ENCODE peak calls at places on chromosome 1, in seven cellular contexts. One of them, this sample, is unnamed.

GRCh38 chr1:184867866-184868585 is 106.3 kb downstream of the NIBAN1 start:
- DNase-seq in T-helper 9 cell: no peak
- DNase-seq in AG08396: no peak
- DNase-seq in osteoblast: no peak
- DNase-seq in K562: no peak
- DNase-seq in A549: no peak
- DNase-seq in fibroblast of the conjunctiva: no peak
- DNase-seq in this sample: no peak

GRCh38 chr1:3049164-3049563 is 19.8 kb upstream of the PRDM16 start:
- DNase-seq in AG08396: no peak
- DNase-seq in T-helper 9 cell: no peak
- DNase-seq in osteoblast: peak; percentile 17
- DNase-seq in A549: no peak
- DNase-seq in fibroblast of the conjunctiva: no peak
- DNase-seq in K562: no peak
- DNase-seq in this sample: no peak

GRCh38 chr1:153347856-153348255 is 785 bp downstream of the PGLYRP4 start:
- DNase-seq in T-helper 9 cell: no peak
- DNase-seq in K562: no peak
- DNase-seq in osteoblast: no peak
- DNase-seq in AG08396: no peak
- DNase-seq in A549: no peak
- DNase-seq in fibroblast of the conjunctiva: no peak
- DNase-seq in this sample: no peak

GRCh38 chr1:197234581-197234980 is 33.5 kb upstream of the CRB1 start:
- DNase-seq in K562: no peak
- DNase-seq in A549: no peak
- DNase-seq in fibroblast of the conjunctiva: no peak
- DNase-seq in AG08396: no peak
- DNase-seq in osteoblast: no peak
- DNase-seq in T-helper 9 cell: no peak
- DNase-seq in this sample: no peak

GRCh38 chr1:47627471-47628370 is 189.9 kb downstream of the FOXD2 start:
- DNase-seq in AG08396: no peak
- DNase-seq in A549: no peak
- DNase-seq in osteoblast: no peak
- DNase-seq in fibroblast of the conjunctiva: no peak
- DNase-seq in T-helper 9 cell: no peak
- DNase-seq in K562: no peak
- DNase-seq in this sample: no peak

GRCh38 chr1:49226758-49227157 is 450.1 kb upstream of the BEND5 start:
- DNase-seq in T-helper 9 cell: no peak
- DNase-seq in fibroblast of the conjunctiva: no peak
- DNase-seq in A549: no peak
- DNase-seq in osteoblast: no peak
- DNase-seq in K562: no peak
- DNase-seq in AG08396: no peak
- DNase-seq in this sample: no peak

GRCh38 chr1:6157528-6158174 is 22.5 kb downstream of the CHD5 start:
- DNase-seq in A549: peak; percentile 93
- DNase-seq in T-helper 9 cell: no peak
- DNase-seq in K562: peak; percentile 62
- DNase-seq in fibroblast of the conjunctiva: no peak
- DNase-seq in AG08396: no peak
- DNase-seq in osteoblast: no peak
- DNase-seq in this sample: no peak

GRCh38 chr1:229819091-229819490 is 193.0 kb downstream of the URB2 start:
- DNase-seq in osteoblast: no peak
- DNase-seq in A549: no peak
- DNase-seq in fibroblast of the conjunctiva: no peak
- DNase-seq in T-helper 9 cell: no peak
- DNase-seq in K562: no peak
- DNase-seq in AG08396: no peak
- DNase-seq in this sample: no peak

GRCh38 chr1:57018119-57018518 is 52.3 kb upstream of the C8B start:
- DNase-seq in T-helper 9 cell: no peak
- DNase-seq in K562: no peak
- DNase-seq in fibroblast of the conjunctiva: no peak
- DNase-seq in A549: no peak
- DNase-seq in AG08396: no peak
- DNase-seq in osteoblast: no peak
- DNase-seq in this sample: no peak

GRCh38 chr1:64469614-64469976 is 334 bp upstream of the CACHD1 start:
- DNase-seq in AG08396: peak; percentile 34
- DNase-seq in T-helper 9 cell: no peak
- DNase-seq in osteoblast: peak; percentile 85
- DNase-seq in K562: no peak
- DNase-seq in A549: peak; percentile 7
- DNase-seq in fibroblast of the conjunctiva: no peak
- DNase-seq in this sample: no peak

GRCh38 chr1:37478890-37479254 is 4.5 kb downstream of the ZC3H12A start:
- DNase-seq in K562: no peak
- DNase-seq in AG08396: no peak
- DNase-seq in fibroblast of the conjunctiva: no peak
- DNase-seq in A549: no peak
- DNase-seq in osteoblast: peak; percentile 69
- DNase-seq in T-helper 9 cell: peak; percentile 26
- DNase-seq in this sample: no peak

GRCh38 chr1:212507361-212507760 is 74.6 kb downstream of the NENF start:
- DNase-seq in fibroblast of the conjunctiva: no peak
- DNase-seq in AG08396: no peak
- DNase-seq in T-helper 9 cell: no peak
- DNase-seq in K562: no peak
- DNase-seq in A549: no peak
- DNase-seq in osteoblast: no peak
- DNase-seq in this sample: no peak

GRCh38 chr1:199688133-199688676 is 339.3 kb upstream of the NR5A2 start:
- DNase-seq in T-helper 9 cell: no peak
- DNase-seq in K562: no peak
- DNase-seq in fibroblast of the conjunctiva: no peak
- DNase-seq in osteoblast: no peak
- DNase-seq in A549: no peak
- DNase-seq in AG08396: no peak
- DNase-seq in this sample: no peak

GRCh38 chr1:244337839-244338238 is 113.9 kb downstream of the ADSS2 start:
- DNase-seq in fibroblast of the conjunctiva: no peak
- DNase-seq in osteoblast: peak; percentile 4
- DNase-seq in K562: no peak
- DNase-seq in T-helper 9 cell: no peak
- DNase-seq in A549: no peak
- DNase-seq in AG08396: no peak
- DNase-seq in this sample: no peak

GRCh38 chr1:164794310-164794709 is 235.3 kb downstream of the PBX1 start:
- DNase-seq in K562: no peak
- DNase-seq in T-helper 9 cell: no peak
- DNase-seq in osteoblast: peak; percentile 97
- DNase-seq in AG08396: peak; percentile 89
- DNase-seq in fibroblast of the conjunctiva: peak; percentile 87
- DNase-seq in A549: peak; percentile 41
- DNase-seq in this sample: no peak

GRCh38 chr1:147570907-147571306 is 29.6 kb downstream of the BCL9 start:
- DNase-seq in AG08396: no peak
- DNase-seq in T-helper 9 cell: no peak
- DNase-seq in osteoblast: peak; percentile 9
- DNase-seq in K562: no peak
- DNase-seq in A549: no peak
- DNase-seq in fibroblast of the conjunctiva: no peak
- DNase-seq in this sample: no peak

GRCh38 chr1:57858740-57859139 is 434.9 kb upstream of the DAB1 start:
- DNase-seq in osteoblast: no peak
- DNase-seq in A549: no peak
- DNase-seq in T-helper 9 cell: no peak
- DNase-seq in AG08396: no peak
- DNase-seq in fibroblast of the conjunctiva: no peak
- DNase-seq in K562: no peak
- DNase-seq in this sample: no peak

This sample was measured in lower lobe of right lung.